ENCODE peak calls at places on chromosomes 2 and 18, in ten cellular contexts. One of them, this sample, is unnamed.

GRCh38 chr2:71713581-71714580 is 260.5 kb downstream of the DYSF start:
- DNase-seq in uterus: no peak
- DNase-seq in T1000: no peak
- DNase-seq in IMR-90: peak
- DNase-seq in type B pancreatic cell: no peak
- DNase-seq in ELF-1: no peak
- DNase-seq in kidney tubule cell: no peak
- DNase-seq in effector memory CD8-positive, alpha-beta T cell: no peak
- DNase-seq in Daoy: no peak
- DNase-seq in stimulated activated CD4-positive, alpha-beta T cell treated with anti-CD3 and anti-CD28 coated beads, Interleukin-2, amount 100 ng/mL, for 4 hours: no peak
- DNase-seq in this sample: peak

GRCh38 chr18:48918156-48918555 is 32.6 kb downstream of the SMAD7 start:
- DNase-seq in ELF-1: no peak
- DNase-seq in T1000: no peak
- DNase-seq in Daoy: no peak
- DNase-seq in kidney tubule cell: no peak
- DNase-seq in stimulated activated CD4-positive, alpha-beta T cell treated with anti-CD3 and anti-CD28 coated beads, Interleukin-2, amount 100 ng/mL, for 4 hours: no peak
- DNase-seq in IMR-90: no peak
- DNase-seq in uterus: no peak
- DNase-seq in effector memory CD8-positive, alpha-beta T cell: no peak
- DNase-seq in type B pancreatic cell: no peak
- DNase-seq in this sample: peak

GRCh38 chr2:48601349-48601748 is 16.3 kb upstream of the GTF2A1L start:
- DNase-seq in uterus: no peak
- DNase-seq in kidney tubule cell: peak
- DNase-seq in stimulated activated CD4-positive, alpha-beta T cell treated with anti-CD3 and anti-CD28 coated beads, Interleukin-2, amount 100 ng/mL, for 4 hours: no peak
- DNase-seq in T1000: no peak
- DNase-seq in effector memory CD8-positive, alpha-beta T cell: no peak
- DNase-seq in IMR-90: peak
- DNase-seq in Daoy: peak
- DNase-seq in type B pancreatic cell: no peak
- DNase-seq in ELF-1: peak
- DNase-seq in this sample: no peak

GRCh38 chr2:152627010-152627957 is 90.0 kb downstream of the PRPF40A start:
- DNase-seq in type B pancreatic cell: no peak
- DNase-seq in kidney tubule cell: peak
- DNase-seq in effector memory CD8-positive, alpha-beta T cell: no peak
- DNase-seq in ELF-1: no peak
- DNase-seq in uterus: no peak
- DNase-seq in stimulated activated CD4-positive, alpha-beta T cell treated with anti-CD3 and anti-CD28 coated beads, Interleukin-2, amount 100 ng/mL, for 4 hours: no peak
- DNase-seq in T1000: no peak
- DNase-seq in IMR-90: peak
- DNase-seq in Daoy: peak
- DNase-seq in this sample: no peak

GRCh38 chr18:76354348-76354747 is 140.7 kb downstream of the ZNF516 start:
- DNase-seq in type B pancreatic cell: no peak
- DNase-seq in kidney tubule cell: peak
- DNase-seq in IMR-90: peak
- DNase-seq in T1000: no peak
- DNase-seq in ELF-1: no peak
- DNase-seq in Daoy: peak
- DNase-seq in effector memory CD8-positive, alpha-beta T cell: no peak
- DNase-seq in uterus: peak
- DNase-seq in stimulated activated CD4-positive, alpha-beta T cell treated with anti-CD3 and anti-CD28 coated beads, Interleukin-2, amount 100 ng/mL, for 4 hours: no peak
- DNase-seq in this sample: no peak

GRCh38 chr18:11994346-11994707 is 13.0 kb downstream of the IMPA2 start:
- DNase-seq in ELF-1: no peak
- DNase-seq in T1000: no peak
- DNase-seq in uterus: peak
- DNase-seq in IMR-90: peak
- DNase-seq in type B pancreatic cell: no peak
- DNase-seq in Daoy: no peak
- DNase-seq in stimulated activated CD4-positive, alpha-beta T cell treated with anti-CD3 and anti-CD28 coated beads, Interleukin-2, amount 100 ng/mL, for 4 hours: no peak
- DNase-seq in kidney tubule cell: peak
- DNase-seq in effector memory CD8-positive, alpha-beta T cell: no peak
- DNase-seq in this sample: no peak

GRCh38 chr2:70732736-70733427 is 35.1 kb downstream of the ADD2 start:
- DNase-seq in IMR-90: no peak
- DNase-seq in kidney tubule cell: no peak
- DNase-seq in effector memory CD8-positive, alpha-beta T cell: no peak
- DNase-seq in Daoy: no peak
- DNase-seq in ELF-1: no peak
- DNase-seq in T1000: no peak
- DNase-seq in uterus: no peak
- DNase-seq in type B pancreatic cell: no peak
- DNase-seq in stimulated activated CD4-positive, alpha-beta T cell treated with anti-CD3 and anti-CD28 coated beads, Interleukin-2, amount 100 ng/mL, for 4 hours: no peak
- DNase-seq in this sample: no peak

GRCh38 chr2:11955883-11956282 is 209.5 kb downstream of the LPIN1 start:
- DNase-seq in kidney tubule cell: no peak
- DNase-seq in uterus: no peak
- DNase-seq in IMR-90: no peak
- DNase-seq in stimulated activated CD4-positive, alpha-beta T cell treated with anti-CD3 and anti-CD28 coated beads, Interleukin-2, amount 100 ng/mL, for 4 hours: no peak
- DNase-seq in effector memory CD8-positive, alpha-beta T cell: no peak
- DNase-seq in Daoy: no peak
- DNase-seq in T1000: no peak
- DNase-seq in ELF-1: no peak
- DNase-seq in type B pancreatic cell: no peak
- DNase-seq in this sample: no peak

GRCh38 chr2:215522237-215522636 is 86.4 kb upstream of the FN1 start:
- DNase-seq in Daoy: no peak
- DNase-seq in kidney tubule cell: no peak
- DNase-seq in stimulated activated CD4-positive, alpha-beta T cell treated with anti-CD3 and anti-CD28 coated beads, Interleukin-2, amount 100 ng/mL, for 4 hours: no peak
- DNase-seq in effector memory CD8-positive, alpha-beta T cell: no peak
- DNase-seq in IMR-90: no peak
- DNase-seq in uterus: no peak
- DNase-seq in ELF-1: no peak
- DNase-seq in T1000: no peak
- DNase-seq in type B pancreatic cell: no peak
- DNase-seq in this sample: no peak

GRCh38 chr2:88885275-88885674 is 193.8 kb downstream of the RPIA start:
- DNase-seq in kidney tubule cell: no peak
- DNase-seq in stimulated activated CD4-positive, alpha-beta T cell treated with anti-CD3 and anti-CD28 coated beads, Interleukin-2, amount 100 ng/mL, for 4 hours: no peak
- DNase-seq in T1000: no peak
- DNase-seq in Daoy: no peak
- DNase-seq in type B pancreatic cell: no peak
- DNase-seq in uterus: no peak
- DNase-seq in effector memory CD8-positive, alpha-beta T cell: no peak
- DNase-seq in ELF-1: no peak
- DNase-seq in IMR-90: no peak
- DNase-seq in this sample: no peak

GRCh38 chr18:46464926-46465655 is 191.9 kb downstream of the LOXHD1 start:
- DNase-seq in IMR-90: no peak
- DNase-seq in Daoy: no peak
- DNase-seq in effector memory CD8-positive, alpha-beta T cell: no peak
- DNase-seq in T1000: no peak
- DNase-seq in uterus: no peak
- DNase-seq in ELF-1: no peak
- DNase-seq in kidney tubule cell: no peak
- DNase-seq in type B pancreatic cell: no peak
- DNase-seq in stimulated activated CD4-positive, alpha-beta T cell treated with anti-CD3 and anti-CD28 coated beads, Interleukin-2, amount 100 ng/mL, for 4 hours: no peak
- DNase-seq in this sample: no peak

GRCh38 chr2:71743995-71744675 is 290.8 kb downstream of the DYSF start:
- DNase-seq in IMR-90: no peak
- DNase-seq in type B pancreatic cell: no peak
- DNase-seq in effector memory CD8-positive, alpha-beta T cell: no peak
- DNase-seq in Daoy: no peak
- DNase-seq in T1000: no peak
- DNase-seq in kidney tubule cell: peak
- DNase-seq in stimulated activated CD4-positive, alpha-beta T cell treated with anti-CD3 and anti-CD28 coated beads, Interleukin-2, amount 100 ng/mL, for 4 hours: no peak
- DNase-seq in ELF-1: no peak
- DNase-seq in uterus: no peak
- DNase-seq in this sample: no peak

GRCh38 chr2:79622508-79622907 is 109.7 kb downstream of the CTNNA2 start:
- DNase-seq in stimulated activated CD4-positive, alpha-beta T cell treated with anti-CD3 and anti-CD28 coated beads, Interleukin-2, amount 100 ng/mL, for 4 hours: no peak
- DNase-seq in T1000: peak
- DNase-seq in Daoy: no peak
- DNase-seq in ELF-1: no peak
- DNase-seq in effector memory CD8-positive, alpha-beta T cell: no peak
- DNase-seq in kidney tubule cell: peak
- DNase-seq in type B pancreatic cell: no peak
- DNase-seq in IMR-90: peak
- DNase-seq in uterus: no peak
- DNase-seq in this sample: no peak

GRCh38 chr2:96769816-96770215 is 9.1 kb downstream of the CNNM4 start:
- DNase-seq in uterus: no peak
- DNase-seq in T1000: no peak
- DNase-seq in Daoy: no peak
- DNase-seq in stimulated activated CD4-positive, alpha-beta T cell treated with anti-CD3 and anti-CD28 coated beads, Interleukin-2, amount 100 ng/mL, for 4 hours: no peak
- DNase-seq in IMR-90: no peak
- DNase-seq in effector memory CD8-positive, alpha-beta T cell: no peak
- DNase-seq in type B pancreatic cell: no peak
- DNase-seq in ELF-1: peak
- DNase-seq in kidney tubule cell: no peak
- DNase-seq in this sample: peak

GRCh38 chr2:151953467-151953866 is 125.2 kb upstream of the ARL5A start:
- DNase-seq in T1000: no peak
- DNase-seq in Daoy: no peak
- DNase-seq in kidney tubule cell: no peak
- DNase-seq in type B pancreatic cell: no peak
- DNase-seq in stimulated activated CD4-positive, alpha-beta T cell treated with anti-CD3 and anti-CD28 coated beads, Interleukin-2, amount 100 ng/mL, for 4 hours: no peak
- DNase-seq in uterus: no peak
- DNase-seq in effector memory CD8-positive, alpha-beta T cell: no peak
- DNase-seq in IMR-90: no peak
- DNase-seq in ELF-1: no peak
- DNase-seq in this sample: no peak

GRCh38 chr2:222319576-222320440 is 21.0 kb upstream of the PAX3 start:
- DNase-seq in uterus: no peak
- DNase-seq in effector memory CD8-positive, alpha-beta T cell: no peak
- DNase-seq in type B pancreatic cell: no peak
- DNase-seq in ELF-1: peak
- DNase-seq in IMR-90: no peak
- DNase-seq in stimulated activated CD4-positive, alpha-beta T cell treated with anti-CD3 and anti-CD28 coated beads, Interleukin-2, amount 100 ng/mL, for 4 hours: no peak
- DNase-seq in kidney tubule cell: peak
- DNase-seq in Daoy: peak
- DNase-seq in T1000: peak
- DNase-seq in this sample: no peak

GRCh38 chr2:67446504-67446911 is 49.4 kb downstream of the ETAA1 start:
- DNase-seq in stimulated activated CD4-positive, alpha-beta T cell treated with anti-CD3 and anti-CD28 coated beads, Interleukin-2, amount 100 ng/mL, for 4 hours: no peak
- DNase-seq in effector memory CD8-positive, alpha-beta T cell: no peak
- DNase-seq in uterus: no peak
- DNase-seq in type B pancreatic cell: no peak
- DNase-seq in T1000: no peak
- DNase-seq in Daoy: peak
- DNase-seq in IMR-90: peak
- DNase-seq in ELF-1: no peak
- DNase-seq in kidney tubule cell: peak
- DNase-seq in this sample: no peak

GRCh38 chr2:33552758-33553461 is 46.2 kb downstream of the FAM98A start:
- DNase-seq in type B pancreatic cell: no peak
- DNase-seq in kidney tubule cell: peak
- DNase-seq in ELF-1: no peak
- DNase-seq in T1000: no peak
- DNase-seq in Daoy: no peak
- DNase-seq in uterus: no peak
- DNase-seq in stimulated activated CD4-positive, alpha-beta T cell treated with anti-CD3 and anti-CD28 coated beads, Interleukin-2, amount 100 ng/mL, for 4 hours: no peak
- DNase-seq in effector memory CD8-positive, alpha-beta T cell: no peak
- DNase-seq in IMR-90: peak
- DNase-seq in this sample: no peak

GRCh38 chr2:238854699-238855111 is 6.8 kb downstream of the TWIST2 start:
- DNase-seq in effector memory CD8-positive, alpha-beta T cell: no peak
- DNase-seq in stimulated activated CD4-positive, alpha-beta T cell treated with anti-CD3 and anti-CD28 coated beads, Interleukin-2, amount 100 ng/mL, for 4 hours: no peak
- DNase-seq in uterus: no peak
- DNase-seq in IMR-90: no peak
- DNase-seq in kidney tubule cell: no peak
- DNase-seq in type B pancreatic cell: peak
- DNase-seq in Daoy: no peak
- DNase-seq in ELF-1: no peak
- DNase-seq in T1000: no peak
- DNase-seq in this sample: no peak

GRCh38 chr2:215136669-215137328 is 1.6 kb downstream of the ABCA12 start:
- DNase-seq in effector memory CD8-positive, alpha-beta T cell: no peak
- DNase-seq in type B pancreatic cell: no peak
- DNase-seq in T1000: no peak
- DNase-seq in stimulated activated CD4-positive, alpha-beta T cell treated with anti-CD3 and anti-CD28 coated beads, Interleukin-2, amount 100 ng/mL, for 4 hours: no peak
- DNase-seq in ELF-1: no peak
- DNase-seq in Daoy: peak
- DNase-seq in IMR-90: peak
- DNase-seq in uterus: no peak
- DNase-seq in kidney tubule cell: peak
- DNase-seq in this sample: no peak

GRCh38 chr18:77140439-77141109 is 8.0 kb upstream of the MBP start:
- DNase-seq in kidney tubule cell: no peak
- DNase-seq in stimulated activated CD4-positive, alpha-beta T cell treated with anti-CD3 and anti-CD28 coated beads, Interleukin-2, amount 100 ng/mL, for 4 hours: no peak
- DNase-seq in T1000: no peak
- DNase-seq in IMR-90: no peak
- DNase-seq in effector memory CD8-positive, alpha-beta T cell: no peak
- DNase-seq in Daoy: no peak
- DNase-seq in type B pancreatic cell: no peak
- DNase-seq in ELF-1: no peak
- DNase-seq in uterus: no peak
- DNase-seq in this sample: peak

GRCh38 chr18:23591011-23591410 is 4.7 kb upstream of the NPC1 start:
- DNase-seq in ELF-1: no peak
- DNase-seq in uterus: no peak
- DNase-seq in stimulated activated CD4-positive, alpha-beta T cell treated with anti-CD3 and anti-CD28 coated beads, Interleukin-2, amount 100 ng/mL, for 4 hours: no peak
- DNase-seq in kidney tubule cell: peak
- DNase-seq in effector memory CD8-positive, alpha-beta T cell: no peak
- DNase-seq in IMR-90: peak
- DNase-seq in Daoy: no peak
- DNase-seq in T1000: no peak
- DNase-seq in type B pancreatic cell: no peak
- DNase-seq in this sample: no peak

GRCh38 chr2:190031971-190032623 is 30.4 kb downstream of the MSTN start:
- DNase-seq in kidney tubule cell: no peak
- DNase-seq in stimulated activated CD4-positive, alpha-beta T cell treated with anti-CD3 and anti-CD28 coated beads, Interleukin-2, amount 100 ng/mL, for 4 hours: no peak
- DNase-seq in Daoy: no peak
- DNase-seq in IMR-90: no peak
- DNase-seq in ELF-1: no peak
- DNase-seq in T1000: no peak
- DNase-seq in effector memory CD8-positive, alpha-beta T cell: no peak
- DNase-seq in type B pancreatic cell: no peak
- DNase-seq in uterus: no peak
- DNase-seq in this sample: no peak

GRCh38 chr2:180559766-180560165 is 420.6 kb upstream of the UBE2E3 start:
- DNase-seq in T1000: no peak
- DNase-seq in type B pancreatic cell: no peak
- DNase-seq in stimulated activated CD4-positive, alpha-beta T cell treated with anti-CD3 and anti-CD28 coated beads, Interleukin-2, amount 100 ng/mL, for 4 hours: no peak
- DNase-seq in effector memory CD8-positive, alpha-beta T cell: no peak
- DNase-seq in Daoy: no peak
- DNase-seq in uterus: no peak
- DNase-seq in kidney tubule cell: no peak
- DNase-seq in ELF-1: no peak
- DNase-seq in IMR-90: no peak
- DNase-seq in this sample: no peak

GRCh38 chr18:58272779-58273500 is 228.9 kb downstream of the NEDD4L start:
- DNase-seq in Daoy: no peak
- DNase-seq in type B pancreatic cell: no peak
- DNase-seq in uterus: no peak
- DNase-seq in IMR-90: peak
- DNase-seq in ELF-1: no peak
- DNase-seq in kidney tubule cell: no peak
- DNase-seq in effector memory CD8-positive, alpha-beta T cell: no peak
- DNase-seq in stimulated activated CD4-positive, alpha-beta T cell treated with anti-CD3 and anti-CD28 coated beads, Interleukin-2, amount 100 ng/mL, for 4 hours: no peak
- DNase-seq in T1000: no peak
- DNase-seq in this sample: no peak

GRCh38 chr2:100365434-100365833 is 43.1 kb upstream of the LONRF2 start:
- DNase-seq in T1000: peak
- DNase-seq in kidney tubule cell: peak
- DNase-seq in type B pancreatic cell: no peak
- DNase-seq in uterus: peak
- DNase-seq in Daoy: peak
- DNase-seq in ELF-1: no peak
- DNase-seq in stimulated activated CD4-positive, alpha-beta T cell treated with anti-CD3 and anti-CD28 coated beads, Interleukin-2, amount 100 ng/mL, for 4 hours: no peak
- DNase-seq in IMR-90: peak
- DNase-seq in effector memory CD8-positive, alpha-beta T cell: no peak
- DNase-seq in this sample: no peak

This sample was measured in tibial artery.